ENCODE peak calls at places on chromosomes 12 and 14, in ten cellular contexts. X is body of pancreas; L is NCI-H1930; K is naive thymus-derived CD4-positive, alpha-beta T cell; I is choroid plexus epithelial cell; G is suprapubic skin; U is stimulated activated CD4-positive, alpha-beta T cell treated with anti-CD3 and anti-CD28 coated beads, Interleukin-2, amount 100 ng/mL, for 24 hours; R is Daoy; F is caudate nucleus; T is non-pigmented ciliary epithelial cell. H is an unnamed sample.

GRCh38 chr12:124518051-124518932 is 49.1 kb downstream of the NCOR2 start:
- DNase-seq in T (peak; percentile 98), X (peak; percentile 99), F (peak; percentile 90), U (no peak), G (peak; percentile 99), I (peak; percentile 99), R (peak; percentile 97), L (no peak), K (no peak), H (peak; percentile 99)

GRCh38 chr14:80493620-80494019 is 282.3 kb upstream of the DIO2 start:
- DNase-seq in G (no peak), R (no peak), U (no peak), F (no peak), K (no peak), L (no peak), T (no peak), X (no peak), I (no peak), H (no peak)

GRCh38 chr14:22657861-22658260 is 13.7 kb upstream of the OR6J1 start:
- DNase-seq in I (peak; percentile 90), G (no peak), T (peak; percentile 46), U (no peak), K (no peak), F (no peak), R (no peak), X (no peak), L (no peak), H (no peak)

GRCh38 chr12:47124451-47124850 is 44.7 kb upstream of the AMIGO2 start:
- DNase-seq in T (no peak), U (no peak), K (no peak), X (no peak), L (no peak), F (no peak), R (no peak), G (no peak), I (peak; percentile 75), H (no peak)

GRCh38 chr12:131456301-131457027 is 254.4 kb upstream of the SFSWAP start:
- DNase-seq in K (no peak), L (no peak), F (no peak), R (peak; percentile 84), T (no peak), X (no peak), G (no peak), U (no peak), I (no peak), H (no peak)

GRCh38 chr12:5521456-5522325 is 89.8 kb downstream of the NTF3 start:
- DNase-seq in L (no peak), F (no peak), U (no peak), X (no peak), T (no peak), K (no peak), R (no peak), G (peak; percentile 49), I (no peak), H (no peak)

GRCh38 chr14:69398818-69399210 is 322 bp downstream of the SLC39A9 start:
- DNase-seq in K (no peak), I (no peak), R (no peak), T (no peak), X (no peak), F (no peak), L (no peak), U (no peak), G (peak; percentile 79), H (no peak)

GRCh38 chr12:78115889-78116288 is 285.2 kb downstream of the NAV3 start:
- DNase-seq in X (no peak), G (no peak), R (no peak), K (no peak), U (no peak), F (no peak), I (no peak), L (no peak), T (no peak), H (no peak)

GRCh38 chr12:7869137-7869536 is 3.6 kb downstream of the SLC2A14 start:
- DNase-seq in L (no peak), X (no peak), G (no peak), R (peak; percentile 23), K (no peak), U (no peak), I (peak; percentile 33), F (no peak), T (no peak), H (no peak)

GRCh38 chr14:100585448-100586152 is 1.6 kb downstream of the BEGAIN start:
- DNase-seq in F (no peak), R (no peak), T (no peak), U (no peak), L (no peak), I (no peak), X (no peak), G (no peak), K (no peak), H (no peak)

H was measured in skeletal muscle cell.